ENCODE peak calls at places on chromosomes 3 and 15, in eight cellular contexts. D is DMS153; J is HFF-Myc; P is T follicular helper cell; M is fibroblast of the aortic adventitia; O is CD8-positive, alpha-beta T cell; X is WERI-Rb-1; N is AG09309. H is an unnamed sample.

GRCh38 chr3:46986782-46987484 is 7.5 kb downstream of the NBEAL2 start:
- DNase-seq in P (no peak), N (no peak), O (no peak), X (peak; percentile 96), J (no peak), M (no peak), D (no peak), H (no peak)

GRCh38 chr15:71078506-71079207 is 36.6 kb upstream of the THSD4 start:
- DNase-seq in M (no peak), D (no peak), X (no peak), O (no peak), J (no peak), N (no peak), P (no peak), H (no peak)

GRCh38 chr3:127786358-127787070 is 35.8 kb downstream of the MGLL start:
- DNase-seq in M (peak; percentile 65), X (peak; percentile 68), O (no peak), J (peak; percentile 54), D (peak; percentile 75), P (no peak), N (no peak), H (peak; percentile 43)

GRCh38 chr15:67545864-67546263 is 3.4 kb downstream of the MAP2K5 start:
- DNase-seq in D (no peak), P (no peak), O (no peak), M (no peak), J (no peak), N (no peak), X (no peak), H (no peak)

GRCh38 chr3:169871129-169871886 is 1.6 kb upstream of the LRRC31 start:
- DNase-seq in N (no peak), X (no peak), P (no peak), J (no peak), M (no peak), D (no peak), O (no peak), H (no peak)

GRCh38 chr3:190721330-190721729 is 141.2 kb downstream of the GMNC start:
- DNase-seq in J (no peak), O (no peak), P (no peak), X (no peak), D (no peak), M (no peak), N (no peak), H (no peak)

GRCh38 chr3:45994661-45995369 is 809 bp downstream of the FYCO1 start:
- DNase-seq in D (no peak), X (peak; percentile 95), O (peak; percentile 31), J (no peak), N (no peak), M (no peak), P (no peak), H (no peak)

GRCh38 chr15:80588801-80589200 is 106.3 kb upstream of the ABHD17C start:
- DNase-seq in P (no peak), O (no peak), J (peak; percentile 46), M (peak; percentile 98), N (peak; percentile 91), X (no peak), D (no peak), H (peak; percentile 95)

GRCh38 chr15:88331291-88331690 is 74.8 kb upstream of the NTRK3 start:
- DNase-seq in P (peak; percentile 0), M (peak; percentile 31), J (peak; percentile 5), X (peak; percentile 84), O (no peak), D (no peak), N (no peak), H (no peak)

GRCh38 chr3:46931631-46932441 is 44.7 kb downstream of the CCDC12 start:
- DNase-seq in X (no peak), J (no peak), O (no peak), M (no peak), P (no peak), N (no peak), D (peak; percentile 29), H (no peak)

GRCh38 chr15:66483131-66483566 is 14.4 kb downstream of the SNAPC5 start:
- DNase-seq in D (no peak), M (peak; percentile 24), P (no peak), N (peak; percentile 46), O (no peak), J (no peak), X (no peak), H (no peak)